ENCODE peak calls at places on chromosomes 4 and X, in ten cellular contexts. J, F, X, E, R, H, U, D, A and G are unnamed samples.

GRCh38 chr4:182338059-182338458 is 94.9 kb downstream of the TENM3 start:
- DNase-seq in D (no peak), X (no peak), A (no peak), H (no peak), J (peak), E (no peak), R (no peak), F (no peak), U (no peak), G (no peak)

GRCh38 chr4:151541438-151542071 is 132.6 kb downstream of the FHIP1A start:
- DNase-seq in U (no peak), F (no peak), A (no peak), D (no peak), H (peak), E (peak), J (peak), X (no peak), R (peak), G (no peak)

GRCh38 chr4:53551963-53552362 is 39.3 kb downstream of the LNX1 start:
- DNase-seq in A (no peak), E (no peak), J (no peak), R (no peak), H (peak), U (no peak), D (no peak), F (no peak), X (no peak), G (no peak)

GRCh38 chr4:97548186-97548585 is 595.1 kb downstream of the STPG2 start:
- DNase-seq in D (no peak), X (no peak), H (no peak), A (no peak), F (no peak), R (no peak), U (peak), J (no peak), E (no peak), G (no peak)

GRCh38 chr4:108370826-108371225 is 202.1 kb upstream of the LEF1 start:
- DNase-seq in U (no peak), X (no peak), F (no peak), J (no peak), A (no peak), R (no peak), E (no peak), D (no peak), H (no peak), G (no peak)

GRCh38 chrX:132614297-132614696 is 125.5 kb upstream of the MBNL3 start:
- DNase-seq in D (no peak), X (peak), U (no peak), E (peak), R (no peak), F (no peak), A (no peak), H (no peak), J (peak), G (no peak)

GRCh38 chr4:20019310-20020015 is 232.2 kb upstream of the SLIT2 start:
- DNase-seq in D (no peak), A (no peak), U (no peak), J (peak), E (no peak), X (no peak), H (peak), R (no peak), F (no peak), G (no peak)

GRCh38 chr4:78766026-78766425 is 10.1 kb upstream of the BMP2K start:
- DNase-seq in U (no peak), E (no peak), R (peak), F (no peak), X (no peak), H (peak), J (peak), D (no peak), A (no peak), G (no peak)

GRCh38 chr4:120725639-120726585 is 196.6 kb downstream of the PRDM5 start:
- DNase-seq in A (no peak), J (no peak), U (no peak), X (no peak), F (no peak), D (no peak), H (no peak), E (no peak), R (no peak), G (no peak)

GRCh38 chr4:88908003-88908402 is 149.0 kb downstream of the FAM13A start:
- DNase-seq in U (no peak), D (no peak), A (no peak), J (peak), R (no peak), X (no peak), H (no peak), E (no peak), F (no peak), G (no peak)

GRCh38 chrX:16897445-16897844 is 27.3 kb upstream of the RBBP7 start:
- DNase-seq in E (peak), X (peak), H (no peak), J (no peak), R (no peak), A (no peak), U (no peak), D (no peak), F (no peak), G (no peak)

GRCh38 chr4:5051692-5052423 is 578 bp downstream of the STK32B start:
- DNase-seq in X (peak), E (peak), U (peak), F (no peak), D (no peak), A (no peak), H (peak), J (no peak), R (no peak), G (no peak)

GRCh38 chr4:70399319-70399718 is 1.6 kb downstream of the OPRPN start:
- DNase-seq in R (no peak), A (no peak), H (peak), U (no peak), D (no peak), X (no peak), E (no peak), F (no peak), J (no peak), G (no peak)

GRCh38 chrX:153845195-153845594 is 14.9 kb upstream of the PDZD4 start:
- DNase-seq in A (no peak), X (peak), E (no peak), J (no peak), F (no peak), U (no peak), D (no peak), H (no peak), R (no peak), G (no peak)

GRCh38 chr4:24655326-24655725 is 71.0 kb upstream of the DHX15 start:
- DNase-seq in H (no peak), R (no peak), F (no peak), D (no peak), J (no peak), X (no peak), A (no peak), E (no peak), U (no peak), G (no peak)

GRCh38 chr4:108247511-108248088 is 78.9 kb upstream of the LEF1 start:
- DNase-seq in D (no peak), X (peak), U (no peak), E (peak), R (no peak), J (no peak), H (no peak), A (no peak), F (no peak), G (no peak)

GRCh38 chrX:41027388-41027787 is 57.9 kb upstream of the USP9X start:
- DNase-seq in F (no peak), R (peak), J (peak), U (no peak), D (no peak), E (no peak), X (no peak), A (no peak), H (peak), G (no peak)

GRCh38 chrX:2538016-2538415 is 37.2 kb upstream of the DHRSX start:
- DNase-seq in H (no peak), X (no peak), E (no peak), A (no peak), J (no peak), U (no peak), F (no peak), D (no peak), R (no peak), G (no peak)